ENCODE peak calls at places on chromosome 4, in nine cellular contexts. One of them, this sample, is unnamed.

GRCh38 chr4:2341911-2342652 is 76.4 kb downstream of the ZFYVE28 start:
- DNase-seq in lower lobe of right lung: peak
- DNase-seq in NCI-H1092 treated with DMSO at 0.1 percent for 48 hours: no peak
- DNase-seq in ACHN: no peak
- DNase-seq in GM23248: no peak
- DNase-seq in H4: no peak
- DNase-seq in T-helper 2 cell: no peak
- DNase-seq in stimulated activated CD4-positive, alpha-beta T cell treated with anti-CD3 and anti-CD28 coated beads, Interleukin-1b, Interleukin-23, amount 100 ng/mL, for 24 hours: no peak
- DNase-seq in SHP77 treated with DMSO at 0.1 percent for 48 hours: no peak
- DNase-seq in this sample: no peak

GRCh38 chr4:16026155-16026761 is 57.6 kb downstream of the PROM1 start:
- DNase-seq in lower lobe of right lung: no peak
- DNase-seq in NCI-H1092 treated with DMSO at 0.1 percent for 48 hours: peak
- DNase-seq in ACHN: peak
- DNase-seq in GM23248: peak
- DNase-seq in H4: peak
- DNase-seq in T-helper 2 cell: peak
- DNase-seq in stimulated activated CD4-positive, alpha-beta T cell treated with anti-CD3 and anti-CD28 coated beads, Interleukin-1b, Interleukin-23, amount 100 ng/mL, for 24 hours: no peak
- DNase-seq in SHP77 treated with DMSO at 0.1 percent for 48 hours: no peak
- DNase-seq in this sample: peak

GRCh38 chr4:71268156-71268555 is 70.7 kb upstream of the SLC4A4 start:
- DNase-seq in lower lobe of right lung: no peak
- DNase-seq in NCI-H1092 treated with DMSO at 0.1 percent for 48 hours: no peak
- DNase-seq in ACHN: no peak
- DNase-seq in GM23248: peak
- DNase-seq in H4: peak
- DNase-seq in T-helper 2 cell: no peak
- DNase-seq in stimulated activated CD4-positive, alpha-beta T cell treated with anti-CD3 and anti-CD28 coated beads, Interleukin-1b, Interleukin-23, amount 100 ng/mL, for 24 hours: no peak
- DNase-seq in SHP77 treated with DMSO at 0.1 percent for 48 hours: peak
- DNase-seq in this sample: no peak

GRCh38 chr4:149841686-149842085 is 26.0 kb upstream of the IQCM start:
- DNase-seq in lower lobe of right lung: no peak
- DNase-seq in NCI-H1092 treated with DMSO at 0.1 percent for 48 hours: no peak
- DNase-seq in ACHN: no peak
- DNase-seq in GM23248: no peak
- DNase-seq in H4: no peak
- DNase-seq in T-helper 2 cell: no peak
- DNase-seq in stimulated activated CD4-positive, alpha-beta T cell treated with anti-CD3 and anti-CD28 coated beads, Interleukin-1b, Interleukin-23, amount 100 ng/mL, for 24 hours: no peak
- DNase-seq in SHP77 treated with DMSO at 0.1 percent for 48 hours: no peak
- DNase-seq in this sample: no peak

GRCh38 chr4:141389649-141390048 is 169.0 kb downstream of the ZNF330 start:
- DNase-seq in lower lobe of right lung: no peak
- DNase-seq in NCI-H1092 treated with DMSO at 0.1 percent for 48 hours: no peak
- DNase-seq in ACHN: no peak
- DNase-seq in GM23248: no peak
- DNase-seq in H4: no peak
- DNase-seq in T-helper 2 cell: no peak
- DNase-seq in stimulated activated CD4-positive, alpha-beta T cell treated with anti-CD3 and anti-CD28 coated beads, Interleukin-1b, Interleukin-23, amount 100 ng/mL, for 24 hours: no peak
- DNase-seq in SHP77 treated with DMSO at 0.1 percent for 48 hours: no peak
- DNase-seq in this sample: no peak

GRCh38 chr4:97911236-97911906 is 231.9 kb downstream of the STPG2 start:
- DNase-seq in lower lobe of right lung: no peak
- DNase-seq in NCI-H1092 treated with DMSO at 0.1 percent for 48 hours: no peak
- DNase-seq in ACHN: no peak
- DNase-seq in GM23248: no peak
- DNase-seq in H4: no peak
- DNase-seq in T-helper 2 cell: no peak
- DNase-seq in stimulated activated CD4-positive, alpha-beta T cell treated with anti-CD3 and anti-CD28 coated beads, Interleukin-1b, Interleukin-23, amount 100 ng/mL, for 24 hours: no peak
- DNase-seq in SHP77 treated with DMSO at 0.1 percent for 48 hours: no peak
- DNase-seq in this sample: no peak

GRCh38 chr4:56389558-56389957 is 2.3 kb upstream of the AASDH start:
- DNase-seq in lower lobe of right lung: no peak
- DNase-seq in NCI-H1092 treated with DMSO at 0.1 percent for 48 hours: no peak
- DNase-seq in ACHN: no peak
- DNase-seq in GM23248: no peak
- DNase-seq in H4: no peak
- DNase-seq in T-helper 2 cell: no peak
- DNase-seq in stimulated activated CD4-positive, alpha-beta T cell treated with anti-CD3 and anti-CD28 coated beads, Interleukin-1b, Interleukin-23, amount 100 ng/mL, for 24 hours: no peak
- DNase-seq in SHP77 treated with DMSO at 0.1 percent for 48 hours: no peak
- DNase-seq in this sample: no peak

GRCh38 chr4:16516796-16517413 is 290.6 kb upstream of the TAPT1 start:
- DNase-seq in lower lobe of right lung: no peak
- DNase-seq in NCI-H1092 treated with DMSO at 0.1 percent for 48 hours: no peak
- DNase-seq in ACHN: no peak
- DNase-seq in GM23248: peak
- DNase-seq in H4: peak
- DNase-seq in T-helper 2 cell: no peak
- DNase-seq in stimulated activated CD4-positive, alpha-beta T cell treated with anti-CD3 and anti-CD28 coated beads, Interleukin-1b, Interleukin-23, amount 100 ng/mL, for 24 hours: no peak
- DNase-seq in SHP77 treated with DMSO at 0.1 percent for 48 hours: no peak
- DNase-seq in this sample: no peak

GRCh38 chr4:129218355-129218754 is 122.4 kb downstream of the C4orf33 start:
- DNase-seq in lower lobe of right lung: no peak
- DNase-seq in NCI-H1092 treated with DMSO at 0.1 percent for 48 hours: peak
- DNase-seq in ACHN: peak
- DNase-seq in GM23248: peak
- DNase-seq in H4: peak
- DNase-seq in T-helper 2 cell: no peak
- DNase-seq in stimulated activated CD4-positive, alpha-beta T cell treated with anti-CD3 and anti-CD28 coated beads, Interleukin-1b, Interleukin-23, amount 100 ng/mL, for 24 hours: no peak
- DNase-seq in SHP77 treated with DMSO at 0.1 percent for 48 hours: peak
- DNase-seq in this sample: no peak

GRCh38 chr4:120870279-120870673 is 52.2 kb downstream of the PRDM5 start:
- DNase-seq in lower lobe of right lung: no peak
- DNase-seq in NCI-H1092 treated with DMSO at 0.1 percent for 48 hours: no peak
- DNase-seq in ACHN: no peak
- DNase-seq in GM23248: no peak
- DNase-seq in H4: no peak
- DNase-seq in T-helper 2 cell: peak
- DNase-seq in stimulated activated CD4-positive, alpha-beta T cell treated with anti-CD3 and anti-CD28 coated beads, Interleukin-1b, Interleukin-23, amount 100 ng/mL, for 24 hours: no peak
- DNase-seq in SHP77 treated with DMSO at 0.1 percent for 48 hours: no peak
- DNase-seq in this sample: no peak

GRCh38 chr4:121599049-121599448 is 97.7 kb downstream of the ANXA5 start:
- DNase-seq in lower lobe of right lung: no peak
- DNase-seq in NCI-H1092 treated with DMSO at 0.1 percent for 48 hours: no peak
- DNase-seq in ACHN: no peak
- DNase-seq in GM23248: no peak
- DNase-seq in H4: no peak
- DNase-seq in T-helper 2 cell: no peak
- DNase-seq in stimulated activated CD4-positive, alpha-beta T cell treated with anti-CD3 and anti-CD28 coated beads, Interleukin-1b, Interleukin-23, amount 100 ng/mL, for 24 hours: no peak
- DNase-seq in SHP77 treated with DMSO at 0.1 percent for 48 hours: no peak
- DNase-seq in this sample: no peak

GRCh38 chr4:62457356-62457755 is 1257.2 kb downstream of the ADGRL3 start:
- DNase-seq in lower lobe of right lung: no peak
- DNase-seq in NCI-H1092 treated with DMSO at 0.1 percent for 48 hours: no peak
- DNase-seq in ACHN: peak
- DNase-seq in GM23248: no peak
- DNase-seq in H4: peak
- DNase-seq in T-helper 2 cell: no peak
- DNase-seq in stimulated activated CD4-positive, alpha-beta T cell treated with anti-CD3 and anti-CD28 coated beads, Interleukin-1b, Interleukin-23, amount 100 ng/mL, for 24 hours: no peak
- DNase-seq in SHP77 treated with DMSO at 0.1 percent for 48 hours: no peak
- DNase-seq in this sample: no peak

GRCh38 chr4:102196221-102196620 is 149.1 kb downstream of the SLC39A8 start:
- DNase-seq in lower lobe of right lung: no peak
- DNase-seq in NCI-H1092 treated with DMSO at 0.1 percent for 48 hours: no peak
- DNase-seq in ACHN: no peak
- DNase-seq in GM23248: peak
- DNase-seq in H4: peak
- DNase-seq in T-helper 2 cell: no peak
- DNase-seq in stimulated activated CD4-positive, alpha-beta T cell treated with anti-CD3 and anti-CD28 coated beads, Interleukin-1b, Interleukin-23, amount 100 ng/mL, for 24 hours: no peak
- DNase-seq in SHP77 treated with DMSO at 0.1 percent for 48 hours: no peak
- DNase-seq in this sample: no peak

GRCh38 chr4:38412137-38412536 is 251.9 kb upstream of the KLF3 start:
- DNase-seq in lower lobe of right lung: no peak
- DNase-seq in NCI-H1092 treated with DMSO at 0.1 percent for 48 hours: no peak
- DNase-seq in ACHN: no peak
- DNase-seq in GM23248: no peak
- DNase-seq in H4: no peak
- DNase-seq in T-helper 2 cell: no peak
- DNase-seq in stimulated activated CD4-positive, alpha-beta T cell treated with anti-CD3 and anti-CD28 coated beads, Interleukin-1b, Interleukin-23, amount 100 ng/mL, for 24 hours: no peak
- DNase-seq in SHP77 treated with DMSO at 0.1 percent for 48 hours: no peak
- DNase-seq in this sample: no peak

This sample was measured in memory B cell.